ENCODE peak calls at places on chromosomes 4 and X, in ten cellular contexts. K is GM13977, O is endodermal cell, J is upper lobe of right lung, I is cardiac muscle cell, F is ascending aorta, H is HFFc6, B is type B pancreatic cell, N is PC-3, T is body of pancreas. Y is an unnamed sample.

GRCh38 chr4:182190306-182190705 is 52.9 kb upstream of the TENM3 start:
- DNase-seq in K (no peak), O (no peak), J (no peak), I (peak), F (no peak), H (no peak), B (no peak), N (no peak), T (no peak), Y (no peak)

GRCh38 chr4:68373513-68373912 is 23.6 kb upstream of the YTHDC1 start:
- DNase-seq in K (peak), O (peak), J (peak), I (peak), F (peak), H (no peak), B (peak), N (no peak), T (peak), Y (peak)

GRCh38 chr4:55947912-55948725 is 626 bp upstream of the CEP135 start:
- DNase-seq in K (peak), O (no peak), J (no peak), I (no peak), F (no peak), H (peak), B (no peak), N (peak), T (no peak), Y (peak)

GRCh38 chr4:98816386-98816785 is 112.5 kb downstream of the EIF4E start:
- DNase-seq in K (no peak), O (no peak), J (no peak), I (no peak), F (no peak), H (no peak), B (no peak), N (no peak), T (no peak), Y (no peak)

GRCh38 chr4:15373363-15373762 is 54.5 kb upstream of the C1QTNF7 start:
- DNase-seq in K (no peak), O (no peak), J (no peak), I (no peak), F (no peak), H (peak), B (no peak), N (no peak), T (no peak), Y (no peak)

GRCh38 chr4:105666693-105667092 is 41.8 kb downstream of the INTS12 start:
- DNase-seq in K (peak), O (no peak), J (no peak), I (peak), F (no peak), H (peak), B (no peak), N (peak), T (no peak), Y (peak)

GRCh38 chr4:103786014-103786413 is 66.2 kb upstream of the TACR3 start:
- DNase-seq in K (peak), O (peak), J (no peak), I (peak), F (no peak), H (peak), B (no peak), N (peak), T (no peak), Y (peak)

GRCh38 chr4:109826719-109827118 is 1.1 kb upstream of the RRH start:
- DNase-seq in K (peak), O (no peak), J (no peak), I (peak), F (no peak), H (peak), B (no peak), N (peak), T (no peak), Y (peak)

GRCh38 chr4:64882311-64883086 is 473.2 kb upstream of the TECRL start:
- DNase-seq in K (no peak), O (no peak), J (no peak), I (no peak), F (no peak), H (no peak), B (no peak), N (no peak), T (no peak), Y (no peak)

GRCh38 chr4:122963222-122963621 is 40.8 kb upstream of the NUDT6 start:
- DNase-seq in K (no peak), O (no peak), J (no peak), I (no peak), F (no peak), H (no peak), B (no peak), N (peak), T (no peak), Y (no peak)

GRCh38 chr4:132266374-132266773 is 882.7 kb upstream of the PCDH10 start:
- DNase-seq in K (no peak), O (no peak), J (no peak), I (no peak), F (no peak), H (no peak), B (no peak), N (no peak), T (no peak), Y (no peak)

GRCh38 chrX:149222040-149222439 is 283.1 kb downstream of the IDS start:
- DNase-seq in K (no peak), O (no peak), J (no peak), I (no peak), F (no peak), H (no peak), B (no peak), N (no peak), T (no peak), Y (no peak)

GRCh38 chr4:145011636-145012035 is 86.4 kb downstream of the ANAPC10 start:
- DNase-seq in K (no peak), O (no peak), J (no peak), I (no peak), F (no peak), H (no peak), B (no peak), N (no peak), T (no peak), Y (no peak)

GRCh38 chr4:149555146-149555545 is 260.5 kb downstream of the IQCM start:
- DNase-seq in K (no peak), O (no peak), J (no peak), I (no peak), F (no peak), H (no peak), B (no peak), N (no peak), T (no peak), Y (no peak)

GRCh38 chr4:149553959-149554520 is 261.6 kb downstream of the IQCM start:
- DNase-seq in K (no peak), O (no peak), J (no peak), I (no peak), F (no peak), H (no peak), B (no peak), N (no peak), T (no peak), Y (no peak)

GRCh38 chr4:149552601-149553000 is 263.0 kb downstream of the IQCM start:
- DNase-seq in K (no peak), O (no peak), J (no peak), I (no peak), F (no peak), H (no peak), B (no peak), N (no peak), T (no peak), Y (no peak)

DNA sequence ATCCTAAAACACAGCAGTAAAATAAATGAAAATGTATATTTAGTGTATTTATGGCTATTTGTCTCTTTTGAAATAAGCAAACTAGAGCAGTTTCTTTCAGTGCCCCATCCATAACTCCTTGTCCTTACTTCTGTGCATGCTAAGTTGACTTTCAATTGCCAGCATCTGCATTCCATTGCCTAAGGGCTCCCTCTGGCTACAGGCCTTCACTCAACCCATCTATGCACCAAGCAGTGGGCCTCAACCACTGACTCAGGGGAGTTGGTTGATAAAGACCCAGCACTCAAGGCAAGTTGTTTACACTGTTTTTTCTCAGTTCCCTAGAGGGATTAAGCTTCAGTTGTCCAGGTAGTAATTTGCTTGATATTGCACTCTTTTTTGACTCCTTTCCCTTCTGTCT is 265.7 kb downstream of the IQCM start:
- DNase-seq in K (no peak), O (peak), J (no peak), I (peak), F (no peak), H (no peak), B (no peak), N (peak), T (no peak), Y (no peak)
- TF ChIP-seq CTCF in K (peak), O (peak), J (no peak), I (no peak), F (no peak), H (no peak), B (no peak), N (peak), T (no peak), Y (no peak)

DNA sequence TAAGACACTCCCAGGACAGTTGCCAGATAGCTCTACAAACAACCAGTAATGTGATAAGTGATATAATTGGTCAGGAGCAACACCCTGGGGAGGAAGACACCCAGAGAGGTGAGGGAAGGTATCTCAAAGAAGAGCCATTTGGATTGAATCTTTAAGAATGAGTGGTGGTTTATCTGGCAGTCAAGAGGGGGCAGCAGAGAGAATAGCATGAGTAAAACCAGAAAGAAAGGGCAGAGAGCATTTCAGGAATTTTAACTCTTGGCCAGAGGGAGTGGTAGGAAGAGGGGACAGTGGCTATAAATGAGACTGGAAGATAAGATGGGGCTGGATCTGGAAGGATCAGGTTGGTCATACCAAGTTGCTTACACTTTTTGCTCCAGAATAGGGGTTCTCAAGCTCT is 5.9 kb upstream of the SEPTIN6 start:
- DNase-seq in K (peak), O (peak), J (no peak), I (peak), F (no peak), H (peak), B (no peak), N (peak), T (no peak), Y (no peak)
- TF ChIP-seq CTCF in K (peak), O (peak), J (peak), I (peak), F (no peak), H (peak), B (peak), N (peak), T (peak), Y (peak)

GRCh38 chr4:169120624-169121023 is 110.6 kb upstream of the CBR4 start:
- DNase-seq in K (no peak), O (no peak), J (no peak), I (no peak), F (no peak), H (no peak), B (no peak), N (no peak), T (no peak), Y (no peak)

GRCh38 chr4:169117591-169118081 is 107.6 kb upstream of the CBR4 start:
- DNase-seq in K (no peak), O (no peak), J (no peak), I (no peak), F (no peak), H (peak), B (no peak), N (no peak), T (no peak), Y (no peak)

GRCh38 chr4:169124661-169125060 is 114.6 kb upstream of the CBR4 start:
- DNase-seq in K (no peak), O (no peak), J (no peak), I (no peak), F (no peak), H (no peak), B (no peak), N (no peak), T (no peak), Y (no peak)

GRCh38 chr4:169122405-169122804 is 112.3 kb upstream of the CBR4 start:
- DNase-seq in K (no peak), O (no peak), J (no peak), I (no peak), F (no peak), H (no peak), B (no peak), N (no peak), T (no peak), Y (no peak)

DNA sequence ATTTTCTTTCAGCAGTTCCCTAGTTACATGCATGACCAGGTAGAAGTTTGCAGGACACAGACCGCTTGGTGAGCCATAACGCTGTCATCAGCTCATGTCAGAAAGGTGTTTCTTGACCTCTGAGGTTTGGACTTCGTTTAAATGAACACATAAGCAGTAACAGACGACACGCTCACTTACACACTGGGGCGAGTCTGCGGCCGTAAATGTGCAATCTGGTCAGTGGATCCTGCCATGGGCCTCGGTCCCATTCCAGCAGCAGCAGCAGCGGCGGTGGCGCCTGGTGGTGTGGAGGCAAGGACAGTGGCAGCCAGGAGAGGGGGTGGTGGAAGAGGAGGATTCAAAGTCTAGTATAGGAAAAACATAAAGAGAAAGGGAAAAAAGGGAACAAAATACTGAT is 111.9 kb upstream of the CBR4 start:
- DNase-seq in K (no peak), O (no peak), J (no peak), I (no peak), F (no peak), H (no peak), B (no peak), N (peak), T (no peak), Y (no peak)
- TF ChIP-seq CTCF in K (no peak), O (peak), J (no peak), I (no peak), F (no peak), H (no peak), B (no peak), N (no peak), T (no peak), Y (no peak)

GRCh38 chrX:1248381-1249061 is 20.1 kb upstream of the CSF2RA start:
- DNase-seq in K (peak), O (peak), J (no peak), I (peak), F (no peak), H (peak), B (no peak), N (no peak), T (no peak), Y (peak)

GRCh38 chrX:1244164-1245076 is 24.2 kb upstream of the CSF2RA start:
- DNase-seq in K (peak), O (peak), J (no peak), I (peak), F (no peak), H (no peak), B (no peak), N (peak), T (no peak), Y (no peak)

GRCh38 chrX:1246816-1247215 is 21.8 kb upstream of the CSF2RA start:
- DNase-seq in K (peak), O (peak), J (peak), I (peak), F (no peak), H (peak), B (peak), N (peak), T (peak), Y (peak)

DNA sequence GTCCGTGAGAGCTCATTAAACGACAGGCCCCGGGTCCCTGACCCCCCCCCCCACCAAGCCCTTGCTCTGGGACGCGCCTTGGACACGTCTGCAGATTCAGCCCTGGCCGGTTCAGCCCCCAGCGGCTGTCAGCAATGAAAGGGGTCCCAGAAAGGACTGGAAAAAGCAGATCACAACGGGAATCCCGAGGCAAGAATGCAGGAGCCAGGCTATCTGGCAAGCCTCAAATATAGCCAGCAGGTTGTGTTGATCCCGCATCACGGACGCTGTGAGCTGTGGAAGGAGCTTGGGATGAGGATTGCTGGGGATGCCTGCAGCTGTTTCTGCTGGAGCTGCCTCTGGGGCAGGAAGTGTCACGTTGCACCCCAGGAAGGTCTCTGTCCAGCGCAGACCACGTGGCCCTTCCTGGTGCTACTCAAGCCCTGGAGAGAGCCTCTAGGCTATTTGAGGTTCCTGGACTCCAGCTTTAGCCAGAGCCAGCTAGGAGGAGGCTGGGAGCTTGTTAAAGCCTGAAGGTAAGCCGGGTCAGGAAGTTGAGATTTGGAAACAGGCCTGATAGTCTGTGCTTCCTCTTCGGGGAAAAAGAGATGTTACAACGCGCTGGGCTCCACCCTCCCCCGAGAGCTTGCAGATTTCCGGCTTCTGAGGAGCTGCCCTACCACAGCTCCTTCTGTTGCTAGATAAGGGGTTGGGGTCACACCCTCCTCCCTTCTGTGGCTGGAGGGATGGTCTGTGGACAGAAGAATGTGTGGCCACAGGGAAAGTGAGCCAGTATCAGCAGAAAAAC is 19.3 kb upstream of the CSF2RA start:
- DNase-seq in K (no peak), O (peak), J (peak), I (peak), F (peak), H (peak), B (peak), N (peak), T (peak), Y (no peak)
- TF ChIP-seq CTCF in K (no peak), O (no peak), J (no peak), I (no peak), F (no peak), H (no peak), B (no peak), N (no peak), T (no peak), Y (no peak)

GRCh38 chr4:1727117-1728031 is 6.1 kb downstream of the TACC3 start:
- DNase-seq in K (no peak), O (no peak), J (peak), I (no peak), F (peak), H (peak), B (no peak), N (peak), T (peak), Y (no peak)
- TF ChIP-seq CTCF in K (no peak), O (no peak), J (no peak), I (no peak), F (no peak), H (no peak), B (no peak), N (no peak), T (no peak), Y (no peak)

GRCh38 chr4:168865854-168866253 is 144.2 kb downstream of the CBR4 start:
- DNase-seq in K (no peak), O (no peak), J (no peak), I (no peak), F (no peak), H (no peak), B (no peak), N (no peak), T (no peak), Y (no peak)

GRCh38 chr4:168866635-168867034 is 143.4 kb downstream of the CBR4 start:
- DNase-seq in K (no peak), O (no peak), J (no peak), I (no peak), F (no peak), H (no peak), B (no peak), N (no peak), T (no peak), Y (no peak)

GRCh38 chr4:168863719-168864632 is 146.1 kb downstream of the CBR4 start:
- DNase-seq in K (no peak), O (no peak), J (no peak), I (no peak), F (no peak), H (no peak), B (no peak), N (no peak), T (no peak), Y (no peak)

GRCh38 chr4:168867128-168867527 is 142.9 kb downstream of the CBR4 start:
- DNase-seq in K (no peak), O (no peak), J (no peak), I (no peak), F (no peak), H (no peak), B (no peak), N (no peak), T (no peak), Y (no peak)

GRCh38 chr4:168864831-168865541 is 145.1 kb downstream of the CBR4 start:
- DNase-seq in K (no peak), O (peak), J (no peak), I (peak), F (no peak), H (peak), B (no peak), N (peak), T (no peak), Y (no peak)
- TF ChIP-seq CTCF in K (no peak), O (peak), J (peak), I (peak), F (no peak), H (peak), B (peak), N (peak), T (no peak), Y (no peak)

DNA sequence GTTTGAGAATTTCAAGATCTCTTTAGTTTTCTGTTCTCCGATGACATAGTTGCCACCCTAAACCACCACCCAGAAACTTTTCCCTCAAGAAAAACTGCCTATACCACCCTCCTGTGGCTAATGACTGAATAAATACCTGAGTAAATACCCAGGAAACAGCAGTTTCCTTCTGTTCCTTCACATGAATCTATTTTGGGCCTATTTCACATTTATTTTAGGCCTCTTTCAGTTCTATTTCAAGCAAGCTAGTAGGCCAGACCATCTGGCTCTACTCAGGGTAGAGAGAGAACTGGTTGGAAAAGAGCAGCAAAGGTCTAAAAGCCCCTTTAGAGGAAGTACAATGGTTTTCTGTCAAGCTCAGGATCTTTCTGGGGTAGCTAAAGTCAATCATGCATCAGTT is 23.4 kb downstream of the ARHGEF9 start:
- DNase-seq in K (no peak), O (no peak), J (no peak), I (no peak), F (no peak), H (no peak), B (no peak), N (no peak), T (no peak), Y (no peak)
- TF ChIP-seq CTCF in K (peak), O (peak), J (peak), I (no peak), F (peak), H (no peak), B (no peak), N (peak), T (no peak), Y (no peak)

GRCh38 chr4:100311181-100311580 is 120.9 kb upstream of the DDIT4L start:
- DNase-seq in K (no peak), O (peak), J (no peak), I (no peak), F (no peak), H (peak), B (no peak), N (peak), T (no peak), Y (no peak)
- TF ChIP-seq CTCF in K (no peak), O (peak), J (no peak), I (peak), F (no peak), H (peak), B (peak), N (peak), T (no peak), Y (no peak)

GRCh38 chr4:6674500-6675149 is 19.1 kb upstream of the S100P start:
- DNase-seq in K (peak), O (peak), J (no peak), I (peak), F (no peak), H (no peak), B (no peak), N (peak), T (peak), Y (peak)
- TF ChIP-seq CTCF in K (peak), O (peak), J (peak), I (peak), F (no peak), H (peak), B (peak), N (peak), T (peak), Y (peak)

DNA sequence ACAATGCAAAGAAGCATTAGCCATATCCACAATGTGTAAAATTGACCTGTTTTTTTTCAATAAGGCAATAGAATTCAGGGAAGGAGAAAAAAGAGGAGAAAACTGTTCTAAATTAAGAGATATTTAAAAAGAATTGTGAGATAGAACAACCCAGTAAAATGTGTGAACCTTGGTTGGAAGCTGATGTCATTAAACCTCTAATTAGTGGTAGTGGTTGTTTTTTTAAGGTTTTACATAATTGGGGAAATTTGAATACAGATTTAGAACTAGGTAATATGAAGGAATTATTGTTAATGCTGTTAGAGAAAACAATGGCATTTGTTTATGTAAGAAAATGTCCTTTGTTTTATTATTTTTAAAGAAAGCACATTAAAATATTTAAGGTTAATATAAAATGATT is 15.1 kb upstream of the H2AZ1 start:
- DNase-seq in K (no peak), O (no peak), J (no peak), I (no peak), F (no peak), H (no peak), B (no peak), N (no peak), T (no peak), Y (no peak)
- TF ChIP-seq CTCF in K (no peak), O (no peak), J (no peak), I (no peak), F (no peak), H (no peak), B (no peak), N (no peak), T (no peak), Y (no peak)

Y was measured in GM20000.